ENCODE peak calls at places on chromosome 10, in six cellular contexts. One of them, this sample, is unnamed.

GRCh38 chr10:30804478-30805055 is 175.0 kb upstream of the LYZL2 start:
- DNase-seq in neural progenitor cell: no peak
- DNase-seq in fibroblast of lung: peak; percentile 73
- DNase-seq in heart right ventricle: no peak
- DNase-seq in testis: no peak
- DNase-seq in HCT116: no peak
- DNase-seq in this sample: no peak

GRCh38 chr10:124378271-124378670 is 40.5 kb downstream of the OAT start:
- DNase-seq in neural progenitor cell: no peak
- DNase-seq in fibroblast of lung: no peak
- DNase-seq in heart right ventricle: no peak
- DNase-seq in testis: no peak
- DNase-seq in HCT116: no peak
- DNase-seq in this sample: peak; percentile 20

GRCh38 chr10:3486346-3487065 is 298.5 kb downstream of the KLF6 start:
- DNase-seq in neural progenitor cell: peak; percentile 85
- DNase-seq in fibroblast of lung: no peak
- DNase-seq in heart right ventricle: no peak
- DNase-seq in testis: no peak
- DNase-seq in HCT116: peak; percentile 79
- DNase-seq in this sample: peak; percentile 84

GRCh38 chr10:124381011-124381591 is 37.6 kb downstream of the OAT start:
- DNase-seq in neural progenitor cell: no peak
- DNase-seq in fibroblast of lung: peak; percentile 17
- DNase-seq in heart right ventricle: no peak
- DNase-seq in testis: no peak
- DNase-seq in HCT116: no peak
- DNase-seq in this sample: peak; percentile 8

GRCh38 chr10:44853148-44853734 is 57.9 kb upstream of the TMEM72 start:
- DNase-seq in neural progenitor cell: no peak
- DNase-seq in fibroblast of lung: peak; percentile 58
- DNase-seq in heart right ventricle: no peak
- DNase-seq in testis: peak; percentile 66
- DNase-seq in HCT116: no peak
- DNase-seq in this sample: peak; percentile 48

GRCh38 chr10:132389631-132390454 is 7.2 kb upstream of the PWWP2B start:
- DNase-seq in neural progenitor cell: no peak
- DNase-seq in fibroblast of lung: peak; percentile 68
- DNase-seq in heart right ventricle: no peak
- DNase-seq in testis: no peak
- DNase-seq in HCT116: no peak
- DNase-seq in this sample: peak; percentile 77

GRCh38 chr10:76336213-76336963 is 905.0 kb downstream of the LRMDA start:
- DNase-seq in neural progenitor cell: no peak
- DNase-seq in fibroblast of lung: no peak
- DNase-seq in heart right ventricle: peak; percentile 70
- DNase-seq in testis: peak; percentile 48
- DNase-seq in HCT116: no peak
- DNase-seq in this sample: no peak

GRCh38 chr10:110546499-110547105 is 20.9 kb upstream of the SMC3 start:
- DNase-seq in neural progenitor cell: no peak
- DNase-seq in fibroblast of lung: no peak
- DNase-seq in heart right ventricle: no peak
- DNase-seq in testis: no peak
- DNase-seq in HCT116: no peak
- DNase-seq in this sample: no peak

GRCh38 chr10:71804067-71804466 is 30.7 kb upstream of the VSIR start:
- DNase-seq in neural progenitor cell: no peak
- DNase-seq in fibroblast of lung: no peak
- DNase-seq in heart right ventricle: no peak
- DNase-seq in testis: no peak
- DNase-seq in HCT116: no peak
- DNase-seq in this sample: no peak

GRCh38 chr10:71806706-71807556 is 33.6 kb upstream of the VSIR start:
- DNase-seq in neural progenitor cell: no peak
- DNase-seq in fibroblast of lung: no peak
- DNase-seq in heart right ventricle: no peak
- DNase-seq in testis: no peak
- DNase-seq in HCT116: no peak
- DNase-seq in this sample: no peak

GRCh38 chr10:71807557-71808510 is 34.5 kb upstream of the VSIR start:
- DNase-seq in neural progenitor cell: no peak
- DNase-seq in fibroblast of lung: no peak
- DNase-seq in heart right ventricle: no peak
- DNase-seq in testis: no peak
- DNase-seq in HCT116: no peak
- DNase-seq in this sample: no peak

GRCh38 chr10:71802715-71803488 is 29.6 kb upstream of the VSIR start:
- DNase-seq in neural progenitor cell: no peak
- DNase-seq in fibroblast of lung: no peak
- DNase-seq in heart right ventricle: no peak
- DNase-seq in testis: no peak
- DNase-seq in HCT116: no peak
- DNase-seq in this sample: no peak

DNA sequence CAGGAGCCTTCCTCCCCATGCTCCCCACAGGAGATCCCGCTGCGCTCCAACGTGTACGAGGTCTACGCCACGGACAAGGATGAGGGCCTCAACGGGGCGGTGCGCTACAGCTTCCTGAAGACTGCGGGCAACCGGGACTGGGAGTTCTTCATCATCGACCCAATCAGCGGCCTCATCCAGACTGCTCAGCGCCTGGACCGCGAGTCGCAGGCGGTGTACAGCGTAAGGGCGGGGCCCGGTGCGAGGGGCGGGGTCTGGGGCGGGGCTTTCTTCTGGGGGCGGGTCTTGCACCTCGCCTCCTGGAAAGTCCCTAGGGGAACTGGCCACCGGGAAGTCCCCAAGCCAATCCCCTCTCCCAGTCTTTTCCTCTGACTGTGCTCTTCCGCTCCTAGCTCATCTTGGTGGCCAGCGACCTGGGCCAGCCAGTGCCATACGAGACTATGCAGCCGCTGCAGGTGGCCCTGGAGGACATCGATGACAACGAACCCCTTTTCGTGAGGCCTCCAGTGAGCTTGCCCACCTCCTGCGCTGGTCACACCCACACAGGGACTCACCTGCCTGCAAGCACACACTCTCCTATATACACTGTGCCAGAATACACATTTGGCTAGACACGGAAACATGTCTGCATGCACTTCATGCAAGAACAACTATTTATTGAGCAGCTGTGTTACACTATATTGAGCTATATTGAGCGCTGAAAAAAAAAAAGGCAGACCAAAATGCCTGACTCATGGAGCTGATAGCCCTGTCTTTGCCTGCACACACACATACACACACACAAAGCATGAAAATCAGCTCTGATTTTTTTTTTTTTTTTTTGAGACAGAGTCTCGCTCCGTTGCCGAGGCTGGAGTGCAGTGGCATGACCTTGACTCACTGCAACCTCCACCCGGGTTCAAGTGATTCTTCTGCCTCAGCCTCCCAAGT is 32.7 kb upstream of the VSIR start:
- DNase-seq in neural progenitor cell: peak; percentile 72
- DNase-seq in fibroblast of lung: no peak
- DNase-seq in heart right ventricle: no peak
- DNase-seq in testis: peak; percentile 46
- DNase-seq in HCT116: peak; percentile 10
- DNase-seq in this sample: peak; percentile 98
- H3K4me3 ChIP-seq in neural progenitor cell: no peak overlapping the region
- H3K4me3 ChIP-seq in fibroblast of lung: no peak overlapping the region
- H3K4me3 ChIP-seq in heart right ventricle: no peak overlapping the region
- H3K4me3 ChIP-seq in testis: peak overlapping the region; percentile 18
- H3K4me3 ChIP-seq in HCT116: no peak overlapping the region
- H3K4me3 ChIP-seq in this sample: peak overlapping the region; percentile 26

DNA sequence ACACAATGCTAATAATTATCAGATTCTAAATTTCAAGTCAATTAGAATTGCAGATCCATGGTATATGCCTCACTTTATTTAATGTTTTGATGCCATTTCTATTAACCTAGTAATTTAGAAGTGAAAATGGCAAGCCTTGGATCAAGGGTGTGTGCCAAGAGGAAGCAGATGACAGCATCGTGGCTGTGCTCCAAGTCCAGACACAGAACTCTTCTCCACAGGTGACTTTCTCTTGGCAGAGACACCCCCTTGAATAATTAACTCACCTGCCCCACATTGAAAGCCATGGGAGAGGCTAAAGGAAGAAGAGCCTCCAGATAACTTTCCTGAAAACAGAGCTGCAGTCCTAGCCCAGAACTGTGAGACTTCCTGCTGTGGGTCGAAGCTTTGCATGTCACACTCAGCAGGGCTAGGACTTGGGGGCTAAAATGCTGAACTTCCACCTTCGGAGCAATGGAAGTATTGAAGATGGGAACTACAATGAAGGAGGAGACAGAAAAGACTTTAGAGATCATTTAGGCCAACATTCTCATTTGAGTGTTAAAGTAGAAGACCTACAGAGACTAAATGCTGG is 996 bp upstream of the C10orf90 start:
- DNase-seq in neural progenitor cell: no peak
- DNase-seq in fibroblast of lung: no peak
- DNase-seq in heart right ventricle: no peak
- DNase-seq in testis: no peak
- DNase-seq in HCT116: no peak
- DNase-seq in this sample: no peak
- H3K36me3 ChIP-seq in neural progenitor cell: no peaks in the 10 kb centered on the region
- H3K36me3 ChIP-seq in fibroblast of lung: no peaks in the 10 kb centered on the region
- H3K36me3 ChIP-seq in heart right ventricle: no peaks in the 10 kb centered on the region
- H3K36me3 ChIP-seq in testis: no peaks in the 10 kb centered on the region
- H3K36me3 ChIP-seq in HCT116: no peaks in the 10 kb centered on the region
- H3K36me3 ChIP-seq in this sample: no peaks in the 10 kb centered on the region

GRCh38 chr10:8037199-8037801 is 17.2 kb upstream of the GATA3 start:
- DNase-seq in neural progenitor cell: peak; percentile 44
- DNase-seq in fibroblast of lung: no peak
- DNase-seq in heart right ventricle: no peak
- DNase-seq in testis: no peak
- DNase-seq in HCT116: no peak
- DNase-seq in this sample: peak; percentile 61
- H3K27me3 ChIP-seq in neural progenitor cell: peaks cover 100% of the 10 kb centered on the region
- H3K27me3 ChIP-seq in fibroblast of lung: peaks cover 80% of the 10 kb centered on the region
- H3K27me3 ChIP-seq in heart right ventricle: peaks cover 100% of the 10 kb centered on the region
- H3K27me3 ChIP-seq in testis: peaks cover 12% of the 10 kb centered on the region
- H3K27me3 ChIP-seq in HCT116: peaks cover 41% of the 10 kb centered on the region
- H3K27me3 ChIP-seq in this sample: peaks cover 100% of the 10 kb centered on the region

GRCh38 chr10:6920072-6921019 is 340.3 kb upstream of the PRKCQ start:
- DNase-seq in neural progenitor cell: peak; percentile 87
- DNase-seq in fibroblast of lung: peak; percentile 73
- DNase-seq in heart right ventricle: peak; percentile 59
- DNase-seq in testis: peak; percentile 80
- DNase-seq in HCT116: peak; percentile 23
- DNase-seq in this sample: peak; percentile 62
- H3K4me3 ChIP-seq in neural progenitor cell: no peak overlapping the region
- H3K4me3 ChIP-seq in fibroblast of lung: no peak overlapping the region
- H3K4me3 ChIP-seq in heart right ventricle: no peak overlapping the region
- H3K4me3 ChIP-seq in testis: no peak overlapping the region
- H3K4me3 ChIP-seq in HCT116: no peak overlapping the region
- H3K4me3 ChIP-seq in this sample: no peak overlapping the region

DNA sequence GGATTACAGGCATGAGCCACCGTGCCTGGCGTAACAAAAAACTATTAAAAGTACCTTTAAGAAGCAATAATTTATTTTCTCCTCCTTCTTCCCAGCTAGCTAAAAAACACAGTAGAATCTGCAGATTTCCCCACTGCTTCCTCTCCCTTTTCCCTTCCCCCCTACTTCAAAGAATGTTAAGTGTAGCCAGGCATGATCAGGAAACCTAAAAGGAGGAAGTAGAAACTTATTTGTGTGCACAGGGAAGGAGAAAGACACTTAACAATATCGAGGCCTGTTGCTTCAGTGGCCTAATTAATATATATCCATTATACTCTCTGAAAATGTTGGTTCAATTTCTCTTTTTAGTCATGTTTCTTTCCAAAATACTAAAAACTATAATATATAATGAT is 127.7 kb downstream of the NRBF2 start:
- DNase-seq in neural progenitor cell: no peak
- DNase-seq in fibroblast of lung: no peak
- DNase-seq in heart right ventricle: no peak
- DNase-seq in testis: no peak
- DNase-seq in HCT116: no peak
- DNase-seq in this sample: no peak
- H3K36me3 ChIP-seq in neural progenitor cell: no peaks in the 10 kb centered on the region
- H3K36me3 ChIP-seq in fibroblast of lung: no peaks in the 10 kb centered on the region
- H3K36me3 ChIP-seq in heart right ventricle: peaks cover 17% of the 10 kb centered on the region
- H3K36me3 ChIP-seq in testis: no peaks in the 10 kb centered on the region
- H3K36me3 ChIP-seq in HCT116: no peaks in the 10 kb centered on the region
- H3K36me3 ChIP-seq in this sample: peaks cover 3% of the 10 kb centered on the region

GRCh38 chr10:101067356-101068083 is 5.7 kb downstream of the KAZALD1 start:
- DNase-seq in neural progenitor cell: peak; percentile 88
- DNase-seq in fibroblast of lung: peak; percentile 85
- DNase-seq in heart right ventricle: peak; percentile 79
- DNase-seq in testis: peak; percentile 89
- DNase-seq in HCT116: peak; percentile 91
- DNase-seq in this sample: peak; percentile 92
- H3K27me3 ChIP-seq in neural progenitor cell: peaks cover 81% of the 10 kb centered on the region
- H3K27me3 ChIP-seq in fibroblast of lung: no peaks in the 10 kb centered on the region
- H3K27me3 ChIP-seq in heart right ventricle: peaks cover 6% of the 10 kb centered on the region
- H3K27me3 ChIP-seq in testis: no peaks in the 10 kb centered on the region
- H3K27me3 ChIP-seq in HCT116: no peaks in the 10 kb centered on the region
- H3K27me3 ChIP-seq in this sample: peaks cover 61% of the 10 kb centered on the region

GRCh38 chr10:66927271-66927950 is 1.6 kb downstream of the LRRTM3 start:
- DNase-seq in neural progenitor cell: no peak
- DNase-seq in fibroblast of lung: no peak
- DNase-seq in heart right ventricle: no peak
- DNase-seq in testis: no peak
- DNase-seq in HCT116: no peak
- DNase-seq in this sample: no peak
- H3K4me3 ChIP-seq in neural progenitor cell: peak overlapping the region; percentile 35
- H3K4me3 ChIP-seq in fibroblast of lung: no peak overlapping the region
- H3K4me3 ChIP-seq in heart right ventricle: peak overlapping the region; percentile 20
- H3K4me3 ChIP-seq in testis: peak overlapping the region; percentile 46
- H3K4me3 ChIP-seq in HCT116: no peak overlapping the region
- H3K4me3 ChIP-seq in this sample: peak overlapping the region; percentile 33

GRCh38 chr10:102476466-102477141 is 25.3 kb upstream of the C10orf95 start:
- DNase-seq in neural progenitor cell: no peak
- DNase-seq in fibroblast of lung: no peak
- DNase-seq in heart right ventricle: no peak
- DNase-seq in testis: no peak
- DNase-seq in HCT116: no peak
- DNase-seq in this sample: no peak
- H3K36me3 ChIP-seq in neural progenitor cell: no peaks in the 10 kb centered on the region
- H3K36me3 ChIP-seq in fibroblast of lung: peaks cover 9% of the 10 kb centered on the region
- H3K36me3 ChIP-seq in heart right ventricle: peaks cover 38% of the 10 kb centered on the region
- H3K36me3 ChIP-seq in testis: no peaks in the 10 kb centered on the region
- H3K36me3 ChIP-seq in HCT116: peaks cover 11% of the 10 kb centered on the region
- H3K36me3 ChIP-seq in this sample: peaks cover 8% of the 10 kb centered on the region

GRCh38 chr10:99234067-99234738 is 1.4 kb downstream of the HPSE2 start:
- DNase-seq in neural progenitor cell: peak; percentile 79
- DNase-seq in fibroblast of lung: peak; percentile 69
- DNase-seq in heart right ventricle: peak; percentile 17
- DNase-seq in testis: peak; percentile 70
- DNase-seq in HCT116: no peak
- DNase-seq in this sample: peak; percentile 70

GRCh38 chr10:99234739-99235468 is 748 bp downstream of the HPSE2 start:
- DNase-seq in neural progenitor cell: peak; percentile 58
- DNase-seq in fibroblast of lung: peak; percentile 50
- DNase-seq in heart right ventricle: no peak
- DNase-seq in testis: no peak
- DNase-seq in HCT116: no peak
- DNase-seq in this sample: no peak

GRCh38 chr10:99236627-99237309 is 1.1 kb upstream of the HPSE2 start:
- DNase-seq in neural progenitor cell: peak; percentile 57
- DNase-seq in fibroblast of lung: no peak
- DNase-seq in heart right ventricle: no peak
- DNase-seq in testis: no peak
- DNase-seq in HCT116: no peak
- DNase-seq in this sample: peak; percentile 22

GRCh38 chr10:99235469-99235871 is at the start of gene HPSE2:
- DNase-seq in neural progenitor cell: peak; percentile 35
- DNase-seq in fibroblast of lung: no peak
- DNase-seq in heart right ventricle: no peak
- DNase-seq in testis: no peak
- DNase-seq in HCT116: no peak
- DNase-seq in this sample: peak; percentile 47

GRCh38 chr10:99235872-99236626 is 397 bp upstream of the HPSE2 start:
- DNase-seq in neural progenitor cell: peak; percentile 68
- DNase-seq in fibroblast of lung: peak; percentile 43
- DNase-seq in heart right ventricle: no peak
- DNase-seq in testis: no peak
- DNase-seq in HCT116: no peak
- DNase-seq in this sample: peak; percentile 77
- H3K27me3 ChIP-seq in neural progenitor cell: peaks cover 98% of the 10 kb centered on the region
- H3K27me3 ChIP-seq in fibroblast of lung: peaks cover 20% of the 10 kb centered on the region
- H3K27me3 ChIP-seq in heart right ventricle: peaks cover 85% of the 10 kb centered on the region
- H3K27me3 ChIP-seq in testis: peaks cover 4% of the 10 kb centered on the region
- H3K27me3 ChIP-seq in HCT116: peaks cover 39% of the 10 kb centered on the region
- H3K27me3 ChIP-seq in this sample: peaks cover 71% of the 10 kb centered on the region

This sample was measured in H7.